ENCODE peak calls at places on chromosome 16, in nine cellular contexts. C is HFFc6, U is colonic mucosa, G is IMR-90, T is bronchial epithelial cell, D is NB4, X is RWPE1, P is Calu3, F is ovary. R is an unnamed sample.

GRCh38 chr16:72895951-72896350 is 152.0 kb downstream of the ZFHX3 start:
- DNase-seq in C (no peak), U (no peak), G (no peak), T (no peak), D (no peak), X (no peak), P (no peak), F (no peak), R (peak)

GRCh38 chr16:57186630-57187507 is 740 bp downstream of the RSPRY1 start:
- DNase-seq in C (peak), U (peak), G (no peak), T (peak), D (peak), X (peak), P (peak), F (peak), R (no peak)

GRCh38 chr16:66853261-66854139 is 9.3 kb downstream of the CA7 start:
- DNase-seq in C (no peak), U (no peak), G (no peak), T (no peak), D (no peak), X (no peak), P (no peak), F (no peak), R (no peak)

GRCh38 chr16:24999088-24999670 is 16.0 kb downstream of the ARHGAP17 start:
- DNase-seq in C (no peak), U (no peak), G (no peak), T (no peak), D (no peak), X (no peak), P (no peak), F (no peak), R (no peak)

GRCh38 chr16:67594956-67595355 is 32.6 kb downstream of the CTCF start:
- DNase-seq in C (peak), U (no peak), G (peak), T (peak), D (no peak), X (peak), P (no peak), F (no peak), R (peak)

GRCh38 chr16:79610771-79611170 is 10.2 kb upstream of the MAF start:
- DNase-seq in C (no peak), U (no peak), G (no peak), T (peak), D (no peak), X (no peak), P (no peak), F (no peak), R (no peak)

GRCh38 chr16:70512456-70512855 is 10.9 kb downstream of the COG4 start:
- DNase-seq in C (peak), U (no peak), G (peak), T (peak), D (no peak), X (peak), P (no peak), F (no peak), R (peak)

GRCh38 chr16:17647879-17648649 is 177.3 kb upstream of the XYLT1 start:
- DNase-seq in C (no peak), U (no peak), G (no peak), T (no peak), D (no peak), X (no peak), P (no peak), F (no peak), R (no peak)

GRCh38 chr16:10876799-10877341 is at the start of gene CIITA:
- DNase-seq in C (peak), U (peak), G (peak), T (peak), D (peak), X (peak), P (peak), F (peak), R (peak)

GRCh38 chr16:19113577-19114358 is at the start of gene ITPRIPL2:
- DNase-seq in C (peak), U (peak), G (peak), T (peak), D (peak), X (peak), P (peak), F (peak), R (peak)

GRCh38 chr16:56667581-56668571 is at the start of gene MT1G:
- DNase-seq in C (no peak), U (peak), G (no peak), T (no peak), D (peak), X (no peak), P (no peak), F (peak), R (peak)

GRCh38 chr16:1088295-1089170 is 7.5 kb downstream of the C1QTNF8 start:
- DNase-seq in C (no peak), U (peak), G (no peak), T (no peak), D (no peak), X (no peak), P (no peak), F (no peak), R (no peak)

GRCh38 chr16:85641776-85642176 is 28.7 kb downstream of the GSE1 start:
- DNase-seq in C (no peak), U (peak), G (no peak), T (peak), D (no peak), X (no peak), P (no peak), F (no peak), R (peak)

GRCh38 chr16:68539704-68540370 is 746 bp downstream of the ZFP90 start:
- DNase-seq in C (no peak), U (no peak), G (no peak), T (peak), D (peak), X (peak), P (peak), F (no peak), R (peak)

DNA sequence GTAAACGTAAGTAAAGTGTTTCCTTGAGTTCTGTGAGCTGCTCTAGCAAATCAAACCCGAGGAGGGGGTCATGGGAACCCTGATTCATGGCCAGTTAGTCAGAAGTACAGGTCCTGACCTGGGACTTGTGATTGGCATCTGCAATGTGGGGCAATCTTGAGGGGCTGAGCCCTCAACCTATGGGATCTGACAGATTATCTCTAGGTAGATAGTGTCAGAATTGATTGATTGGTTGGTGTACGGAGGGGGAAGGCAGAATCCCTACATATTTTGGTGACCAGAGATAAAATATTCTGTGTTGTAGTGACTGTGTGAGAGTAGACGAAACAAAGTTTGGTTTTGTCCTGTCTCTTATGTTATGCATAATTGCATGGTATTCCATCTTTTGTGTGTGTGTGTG is 100.5 kb upstream of the NETO2 start:
- DNase-seq in C (no peak), U (no peak), G (no peak), T (no peak), D (no peak), X (no peak), P (no peak), F (no peak), R (no peak)
- TF ChIP-seq CTCF in C (no peak), U (no peak), G (no peak), T (no peak), D (no peak), X (no peak), P (no peak), F (no peak), R (no peak)

DNA sequence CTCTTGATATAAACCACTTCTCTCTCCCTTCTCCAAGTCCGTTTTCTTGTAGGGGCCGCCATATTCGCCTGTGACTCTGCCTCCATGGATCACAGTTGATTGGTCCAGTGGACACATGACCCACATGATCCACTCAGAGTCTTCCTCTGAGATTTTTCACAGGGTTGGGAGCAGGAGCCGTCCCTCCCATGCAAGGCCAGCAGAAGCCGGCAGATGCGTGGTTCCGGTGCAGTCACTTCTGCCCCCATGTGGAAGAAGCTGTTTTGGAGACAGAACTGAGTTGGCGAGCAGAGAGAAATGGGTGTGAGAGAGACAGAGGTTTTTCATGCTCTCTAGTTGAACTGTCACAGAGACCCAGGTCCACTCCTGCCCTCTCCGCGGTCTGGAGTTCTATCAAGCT is 83.3 kb downstream of the C16orf95 start:
- DNase-seq in C (peak), U (no peak), G (peak), T (no peak), D (peak), X (no peak), P (peak), F (no peak), R (peak)
- TF ChIP-seq CTCF in C (peak), U (no peak), G (peak), T (no peak), D (no peak), X (no peak), P (no peak), F (no peak), R (peak)

DNA sequence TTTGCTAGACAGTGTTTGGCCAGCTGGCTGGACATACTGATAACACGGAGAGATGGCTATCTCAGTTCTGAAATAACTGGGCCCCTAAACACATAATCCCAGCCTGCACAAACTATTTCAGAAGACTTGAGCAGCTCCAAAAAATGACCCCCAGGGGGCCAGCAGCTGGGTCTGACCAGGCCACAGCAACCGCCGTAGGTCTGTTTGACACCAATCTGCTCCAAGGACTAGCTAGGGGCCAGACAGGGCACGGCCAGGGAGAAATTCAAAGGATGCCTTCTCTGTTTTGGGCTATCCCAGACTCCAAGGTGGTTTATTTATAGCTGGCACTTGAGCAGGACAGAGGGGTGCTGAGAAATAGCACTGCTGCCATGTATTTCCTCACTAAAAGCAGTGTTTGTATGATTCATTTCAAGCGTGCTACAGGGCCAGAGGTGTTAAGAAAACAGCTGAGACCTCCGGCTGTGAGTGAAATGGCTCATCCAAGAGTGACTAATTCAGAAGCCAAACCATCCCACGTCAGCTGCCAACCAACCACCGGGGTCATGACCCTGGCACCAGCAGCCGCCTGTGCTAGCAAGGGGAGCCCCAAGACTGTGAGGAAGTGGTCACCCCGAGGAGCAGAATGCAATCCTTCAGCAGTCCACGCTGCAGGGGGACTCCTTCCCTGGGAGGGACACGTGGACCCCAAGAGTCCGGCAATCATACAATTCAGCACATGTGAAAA is 5.7 kb downstream of the GGA2 start:
- DNase-seq in C (peak), U (peak), G (peak), T (peak), D (peak), X (peak), P (peak), F (peak), R (peak)
- TF ChIP-seq CTCF in C (peak), U (no peak), G (no peak), T (no peak), D (peak), X (no peak), P (no peak), F (no peak), R (no peak)

DNA sequence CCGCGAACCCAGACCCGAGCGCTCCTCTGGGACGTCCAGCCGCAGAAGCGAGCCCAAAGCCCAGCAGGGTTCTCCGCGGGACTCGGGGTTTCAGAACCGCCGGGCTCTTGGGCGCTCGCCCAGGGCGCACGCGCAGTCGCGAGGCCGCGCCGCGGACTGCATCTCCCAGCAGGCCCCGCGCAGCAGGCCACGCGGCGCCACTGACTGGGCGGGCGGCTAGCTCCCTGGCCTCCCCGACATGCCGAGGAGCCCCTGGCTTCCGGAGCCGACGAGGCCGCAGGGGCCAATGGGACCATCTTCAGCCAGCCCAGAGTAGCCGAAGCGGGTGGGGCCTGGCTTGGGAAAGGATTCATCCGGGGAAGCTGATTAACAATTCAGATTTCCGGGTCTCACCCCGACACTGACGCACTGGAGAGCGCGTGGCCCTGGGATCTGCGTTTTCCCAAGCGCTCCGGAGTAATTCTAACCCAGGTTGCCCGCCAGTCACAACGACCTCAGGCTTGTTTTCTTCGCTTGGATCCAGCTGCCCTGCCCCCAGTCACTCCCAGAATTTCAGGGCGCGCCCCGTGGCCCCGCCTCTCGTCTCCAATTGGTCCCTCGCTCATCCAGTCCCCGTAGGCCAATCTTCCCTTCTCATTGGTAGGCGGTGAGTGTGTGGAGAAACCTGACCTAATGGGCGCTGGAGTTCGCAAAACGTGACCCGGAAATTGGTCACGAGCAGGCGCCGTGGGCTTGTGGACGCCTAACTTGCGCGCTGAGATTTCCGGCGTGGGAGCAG is at the start of gene ZNF263:
- DNase-seq in C (peak), U (peak), G (peak), T (peak), D (peak), X (peak), P (peak), F (peak), R (peak)
- TF ChIP-seq CTCF in C (no peak), U (no peak), G (no peak), T (no peak), D (no peak), X (no peak), P (no peak), F (no peak), R (no peak)

GRCh38 chr16:84156342-84156784 is 11.3 kb downstream of the DNAAF1 start:
- DNase-seq in C (peak), U (no peak), G (no peak), T (peak), D (no peak), X (no peak), P (peak), F (no peak), R (peak)
- TF ChIP-seq CTCF in C (peak), U (no peak), G (peak), T (no peak), D (no peak), X (no peak), P (no peak), F (no peak), R (peak)

GRCh38 chr16:54503436-54503835 is 216.8 kb upstream of the IRX3 start:
- DNase-seq in C (no peak), U (no peak), G (no peak), T (no peak), D (no peak), X (no peak), P (no peak), F (no peak), R (no peak)

GRCh38 chr16:54506691-54507090 is 220.1 kb upstream of the IRX3 start:
- DNase-seq in C (no peak), U (no peak), G (no peak), T (no peak), D (no peak), X (no peak), P (no peak), F (no peak), R (no peak)

GRCh38 chr16:54505479-54506247 is 219.1 kb upstream of the IRX3 start:
- DNase-seq in C (no peak), U (no peak), G (no peak), T (peak), D (no peak), X (no peak), P (no peak), F (no peak), R (peak)

GRCh38 chr16:54503011-54503410 is 216.4 kb upstream of the IRX3 start:
- DNase-seq in C (no peak), U (peak), G (no peak), T (no peak), D (peak), X (no peak), P (no peak), F (no peak), R (no peak)

GRCh38 chr16:54504372-54504771 is 217.8 kb upstream of the IRX3 start:
- DNase-seq in C (no peak), U (peak), G (no peak), T (no peak), D (no peak), X (no peak), P (no peak), F (no peak), R (no peak)
- TF ChIP-seq CTCF in C (no peak), U (no peak), G (no peak), T (no peak), D (no peak), X (no peak), P (no peak), F (no peak), R (no peak)

R was measured in foreskin fibroblast.